ENCODE peak calls at places on chromosome 22, in eight cellular contexts. R is pons; E is sigmoid colon; Q is stimulated activated CD4-positive, alpha-beta T cell treated with anti-CD3 and anti-CD28 coated beads, TNF-alpha, amount 100 ng/mL, for 1 hour; J is choroid plexus epithelial cell; W is NCI-H1930; Y is naive thymus-derived CD4-positive, alpha-beta T cell; T is hypothalamus. D is an unnamed sample.

GRCh38 chr22:19998232-19998951 is 18.2 kb downstream of the ARVCF start:
- DNase-seq in R (no peak), E (no peak), Q (no peak), J (peak; percentile 26), W (no peak), Y (no peak), T (no peak), D (no peak)

GRCh38 chr22:31628969-31629723 is 32.9 kb downstream of the PISD start:
- DNase-seq in R (no peak), E (no peak), Q (no peak), J (no peak), W (no peak), Y (no peak), T (no peak), D (no peak)

GRCh38 chr22:35629406-35630234 is 12.5 kb upstream of the MB start:
- DNase-seq in R (no peak), E (peak; percentile 91), Q (no peak), J (peak; percentile 98), W (no peak), Y (no peak), T (no peak), D (peak; percentile 98)

GRCh38 chr22:39355080-39355479 is 5.3 kb downstream of the SYNGR1 start:
- DNase-seq in R (no peak), E (no peak), Q (no peak), J (no peak), W (no peak), Y (no peak), T (no peak), D (no peak)

GRCh38 chr22:39527481-39527961 is 5.0 kb downstream of the RPS19BP1 start:
- DNase-seq in R (no peak), E (no peak), Q (no peak), J (peak; percentile 41), W (no peak), Y (no peak), T (no peak), D (peak; percentile 31)

GRCh38 chr22:40553014-40553579 is 83.4 kb downstream of the MRTFA start:
- DNase-seq in R (no peak), E (no peak), Q (no peak), J (no peak), W (no peak), Y (no peak), T (no peak), D (no peak)

GRCh38 chr22:22465094-22465602 is 43.4 kb downstream of the ZNF280B start:
- DNase-seq in R (no peak), E (no peak), Q (no peak), J (no peak), W (no peak), Y (no peak), T (no peak), D (no peak)

GRCh38 chr22:30185129-30185528 is 61.4 kb downstream of the LIF start:
- DNase-seq in R (no peak), E (no peak), Q (no peak), J (no peak), W (no peak), Y (no peak), T (no peak), D (peak; percentile 39)

GRCh38 chr22:28989484-28989883 is 72.1 kb downstream of the C22orf31 start:
- DNase-seq in R (no peak), E (peak; percentile 66), Q (no peak), J (no peak), W (no peak), Y (no peak), T (no peak), D (peak; percentile 27)

GRCh38 chr22:31425331-31426050 is 26.1 kb downstream of the DRG1 start:
- DNase-seq in R (no peak), E (no peak), Q (no peak), J (no peak), W (no peak), Y (no peak), T (no peak), D (peak; percentile 15)

GRCh38 chr22:41845380-41846267 is 12.7 kb downstream of the SREBF2 start:
- DNase-seq in R (no peak), E (no peak), Q (no peak), J (no peak), W (no peak), Y (no peak), T (no peak), D (no peak)

GRCh38 chr22:34976474-34976873 is 89.5 kb upstream of the ISX start:
- DNase-seq in R (no peak), E (no peak), Q (no peak), J (no peak), W (no peak), Y (no peak), T (no peak), D (no peak)

GRCh38 chr22:38740754-38741153 is 15.0 kb downstream of the SUN2 start:
- DNase-seq in R (no peak), E (no peak), Q (no peak), J (no peak), W (no peak), Y (no peak), T (no peak), D (no peak)

GRCh38 chr22:47032956-47033647 is 270.7 kb downstream of the TBC1D22A start:
- DNase-seq in R (no peak), E (peak; percentile 36), Q (no peak), J (no peak), W (no peak), Y (no peak), T (no peak), D (no peak)

GRCh38 chr22:28021116-28021997 is 102.3 kb upstream of the PITPNB start:
- DNase-seq in R (no peak), E (peak; percentile 64), Q (no peak), J (no peak), W (no peak), Y (no peak), T (no peak), D (no peak)

GRCh38 chr22:39408807-39409206 is 9.2 kb downstream of the TAB1 start:
- DNase-seq in R (no peak), E (no peak), Q (no peak), J (no peak), W (no peak), Y (no peak), T (no peak), D (no peak)

GRCh38 chr22:45170001-45170466 is 6.3 kb downstream of the NUP50 start:
- DNase-seq in R (no peak), E (no peak), Q (no peak), J (no peak), W (no peak), Y (peak; percentile 17), T (no peak), D (peak; percentile 53)

GRCh38 chr22:46613606-46613997 is 6.6 kb upstream of the GRAMD4 start:
- DNase-seq in R (no peak), E (no peak), Q (no peak), J (peak; percentile 27), W (no peak), Y (no peak), T (no peak), D (no peak)

GRCh38 chr22:49593509-49593908 is 234.2 kb downstream of the BRD1 start:
- DNase-seq in R (no peak), E (no peak), Q (no peak), J (no peak), W (no peak), Y (no peak), T (no peak), D (no peak)

GRCh38 chr22:20783844-20784723 is 10.2 kb downstream of the SERPIND1 start:
- DNase-seq in R (peak; percentile 79), E (no peak), Q (no peak), J (peak; percentile 86), W (no peak), Y (peak; percentile 1), T (no peak), D (peak; percentile 75)

GRCh38 chr22:38135133-38135706 is 24.7 kb upstream of the BAIAP2L2 start:
- DNase-seq in R (no peak), E (peak; percentile 37), Q (no peak), J (peak; percentile 76), W (no peak), Y (no peak), T (no peak), D (peak; percentile 81)

GRCh38 chr22:35568751-35569725 is 28.4 kb downstream of the RASD2 start:
- DNase-seq in R (no peak), E (no peak), Q (no peak), J (no peak), W (no peak), Y (no peak), T (no peak), D (peak; percentile 61)

GRCh38 chr22:50626856-50627451 is 998 bp downstream of the ARSA start:
- DNase-seq in R (no peak), E (peak; percentile 70), Q (no peak), J (no peak), W (no peak), Y (no peak), T (no peak), D (no peak)

GRCh38 chr22:37187552-37187890 is 526 bp downstream of the C1QTNF6 start:
- DNase-seq in R (no peak), E (no peak), Q (no peak), J (no peak), W (no peak), Y (no peak), T (no peak), D (no peak)

GRCh38 chr22:45785458-45785857 is 113.8 kb downstream of the ATXN10 start:
- DNase-seq in R (peak; percentile 14), E (no peak), Q (no peak), J (peak; percentile 40), W (no peak), Y (no peak), T (no peak), D (peak; percentile 59)

GRCh38 chr22:42388130-42388797 is 43.9 kb downstream of the NFAM1 start:
- DNase-seq in R (no peak), E (no peak), Q (no peak), J (peak; percentile 11), W (peak; percentile 67), Y (no peak), T (peak; percentile 15), D (peak; percentile 23)

GRCh38 chr22:19912236-19912999 is 29.2 kb upstream of the COMT start:
- DNase-seq in R (no peak), E (no peak), Q (no peak), J (peak; percentile 8), W (no peak), Y (no peak), T (no peak), D (no peak)

GRCh38 chr22:33124471-33124870 is 66.3 kb upstream of the SYN3 start:
- DNase-seq in R (no peak), E (no peak), Q (no peak), J (no peak), W (no peak), Y (no peak), T (no peak), D (no peak)

GRCh38 chr22:47391169-47392053 is 629.0 kb downstream of the TBC1D22A start:
- DNase-seq in R (no peak), E (peak; percentile 57), Q (no peak), J (no peak), W (no peak), Y (no peak), T (no peak), D (no peak)

GRCh38 chr22:46484156-46484860 is 53.1 kb downstream of the CELSR1 start:
- DNase-seq in R (no peak), E (no peak), Q (no peak), J (no peak), W (no peak), Y (no peak), T (no peak), D (no peak)

GRCh38 chr22:49023879-49024774 is 803.5 kb downstream of the BRD1 start:
- DNase-seq in R (no peak), E (peak; percentile 47), Q (no peak), J (no peak), W (no peak), Y (no peak), T (no peak), D (no peak)

GRCh38 chr22:25172153-25172552 is 27.5 kb upstream of the CRYBB3 start:
- DNase-seq in R (no peak), E (no peak), Q (no peak), J (peak; percentile 8), W (no peak), Y (peak; percentile 8), T (no peak), D (no peak)

GRCh38 chr22:40723396-40723933 is 44.2 kb downstream of the MCHR1 start:
- DNase-seq in R (no peak), E (no peak), Q (no peak), J (no peak), W (no peak), Y (no peak), T (no peak), D (no peak)

GRCh38 chr22:25714070-25714469 is 27.9 kb upstream of the MYO18B start:
- DNase-seq in R (no peak), E (no peak), Q (no peak), J (no peak), W (no peak), Y (no peak), T (no peak), D (no peak)

D was measured in iris pigment epithelial cell.